ENCODE peak calls at places on chromosomes 11 and 22, in eight cellular contexts. Q is HepG2; W is ovary; M is CD8-positive, alpha-beta memory T cell; U is NT2/D1; K is thoracic aorta; N is right lobe of liver; X is cardiac muscle cell. Z is an unnamed sample. For H3K36me3 and H3K4me1, the result is how much of the 10 kb centered on the place peaks cover.

GRCh38 chr22:48050836-48051235 is 1288.4 kb downstream of the TBC1D22A start:
- DNase-seq in K (no peak), X (no peak), W (no peak), M (no peak), N (no peak), Q (no peak), U (no peak), Z (no peak)

GRCh38 chr11:85805387-85805786 is 5.6 kb downstream of the SYTL2 start:
- DNase-seq in K (no peak), U (no peak), N (no peak), W (no peak), Q (no peak), X (no peak), M (no peak), Z (no peak)

GRCh38 chr11:114183041-114183511 is 113.1 kb upstream of the NNMT start:
- DNase-seq in W (peak), N (no peak), K (no peak), U (no peak), Q (no peak), M (peak), X (no peak), Z (peak)

GRCh38 chr22:45980776-45981175 is 3.8 kb upstream of the WNT7B start:
- DNase-seq in N (no peak), M (no peak), U (no peak), X (no peak), Q (no peak), W (no peak), K (no peak), Z (no peak)

GRCh38 chr11:78532991-78533861 is 41.4 kb downstream of the NARS2 start:
- DNase-seq in U (no peak), X (no peak), M (no peak), K (no peak), Q (no peak), N (no peak), W (no peak), Z (no peak)

GRCh38 chr11:71266114-71266833 is 13.9 kb upstream of the SHANK2 start:
- DNase-seq in U (no peak), Q (no peak), N (peak), M (no peak), X (no peak), W (no peak), K (no peak), Z (no peak)

GRCh38 chr11:68649851-68650555 is 34.3 kb upstream of the GAL start:
- DNase-seq in M (no peak), N (no peak), U (no peak), Q (no peak), W (no peak), X (no peak), K (no peak), Z (no peak)

GRCh38 chr11:6799402-6799801 is at the start of gene OR6A2:
- DNase-seq in K (no peak), W (no peak), Q (no peak), X (no peak), U (no peak), N (no peak), M (no peak), Z (no peak)

GRCh38 chr11:73335204-73335923 is 27.3 kb downstream of the ARHGEF17 start:
- DNase-seq in U (peak), Q (peak), K (peak), X (peak), N (peak), W (peak), M (peak), Z (peak)

DNA sequence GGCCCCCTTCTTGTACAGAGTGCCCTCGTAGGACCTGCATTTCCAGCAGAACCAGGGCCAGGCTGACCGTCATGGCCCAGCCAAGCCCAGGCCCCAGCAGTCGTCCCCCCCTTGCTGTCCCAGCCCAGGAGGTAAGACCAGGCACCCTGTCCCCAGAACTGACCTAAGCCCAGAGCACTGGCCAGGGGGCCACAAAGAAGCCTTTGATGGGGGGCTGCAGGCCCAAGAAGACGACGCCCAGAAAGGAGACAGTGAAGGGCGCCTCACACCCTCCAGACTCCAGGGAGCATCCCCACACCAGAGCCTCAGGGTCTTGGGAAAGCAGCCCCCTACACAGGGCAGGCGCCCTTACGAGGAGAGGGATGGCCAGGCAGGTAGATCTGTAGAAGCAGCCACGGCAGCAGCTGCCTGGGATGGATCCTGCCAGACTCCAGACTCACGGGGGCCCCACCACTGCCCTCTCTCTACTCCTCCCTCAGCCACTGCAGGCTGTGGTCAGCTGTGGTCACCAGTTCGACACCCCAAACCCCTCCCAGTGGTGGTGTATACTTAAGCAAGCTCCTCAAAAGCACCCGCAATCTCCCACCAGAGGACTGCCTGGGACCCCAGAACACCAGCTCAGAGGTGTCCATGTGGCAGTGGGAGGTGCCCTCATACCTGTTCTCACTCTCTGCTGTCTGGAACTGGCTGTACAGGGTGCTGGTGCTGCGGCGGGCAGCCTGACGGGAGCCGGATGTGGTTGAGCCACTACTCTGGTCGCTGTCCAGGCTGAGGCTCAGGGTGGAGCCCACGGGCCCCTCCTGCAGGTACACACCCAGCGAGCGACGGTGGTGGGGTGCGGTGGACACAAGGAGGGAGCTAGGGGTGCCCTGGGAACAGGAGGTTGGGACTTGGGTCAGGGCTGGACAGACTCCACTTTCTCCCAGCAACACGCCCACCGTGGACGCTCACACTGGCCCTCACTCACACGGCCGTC is 27.0 kb downstream of the SBF1 start:
- DNase-seq in U (no peak), M (no peak), N (no peak), K (no peak), X (no peak), Q (no peak), W (no peak), Z (no peak)
- H3K36me3 ChIP-seq in U (half or more), M (under half), N (under half), K (under half), X (under half), Q (under half), W (under half), Z (under half)

DNA sequence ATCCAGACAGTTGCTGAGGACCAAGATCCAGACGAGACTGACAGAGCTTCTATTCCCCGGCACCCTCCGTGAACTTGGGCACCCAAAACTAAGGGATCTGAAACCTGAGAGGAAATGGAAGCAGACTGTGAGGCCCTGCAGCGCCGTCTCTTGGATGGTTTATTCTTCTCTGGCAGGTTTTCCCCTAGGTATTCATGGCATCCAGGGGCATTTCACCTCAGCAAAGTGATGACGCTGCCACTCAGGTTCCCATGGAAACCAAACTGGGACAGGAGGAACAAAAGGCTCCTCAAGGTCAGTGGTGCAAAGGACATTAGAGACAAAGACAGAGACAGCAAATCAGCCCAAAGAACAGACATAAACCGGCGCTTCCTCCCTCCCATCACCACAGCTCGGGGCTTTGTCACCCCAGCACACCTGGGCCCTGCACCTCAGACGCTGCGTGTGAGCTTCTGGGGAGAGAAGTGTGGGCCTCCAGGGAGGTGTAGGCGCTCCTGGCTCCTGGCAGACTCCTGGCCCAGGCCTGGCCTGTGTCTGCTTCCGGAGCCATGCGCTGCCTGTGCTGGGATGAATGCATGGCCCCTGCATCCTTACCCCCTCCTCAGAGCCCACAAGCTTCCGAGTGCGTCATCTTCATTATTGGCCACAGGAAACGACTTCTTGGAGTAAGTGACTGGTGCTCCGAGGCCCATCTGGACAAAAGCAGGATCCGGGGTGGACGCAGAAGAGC is 6.0 kb downstream of the TP53AIP1 start:
- DNase-seq in M (no peak), Q (peak), K (no peak), N (no peak), U (peak), X (no peak), W (no peak), Z (no peak)
- H3K4me1 ChIP-seq in M (under half), Q (under half), K (under half), N (under half), U (under half), X (under half), W (under half), Z (under half)

GRCh38 chr11:446886-447285 is 3.2 kb upstream of the PTDSS2 start:
- DNase-seq in M (no peak), K (no peak), W (no peak), U (no peak), N (no peak), Q (no peak), X (no peak), Z (no peak)
- H3K36me3 ChIP-seq in M (under half), K (under half), W (under half), U (under half), N (under half), Q (under half), X (under half), Z (under half)

GRCh38 chr11:9808943-9809342 is 145.1 kb downstream of the SWAP70 start:
- DNase-seq in X (peak), W (no peak), K (no peak), Q (peak), N (no peak), M (no peak), U (peak), Z (no peak)
- H3K4me1 ChIP-seq in X (under half), W (under half), K (under half), Q (under half), N (under half), M (under half), U (under half), Z (under half)

GRCh38 chr11:121500717-121501116 is 48.0 kb upstream of the SORL1-AS1 start:
- DNase-seq in W (no peak), M (no peak), U (no peak), K (no peak), Q (no peak), N (no peak), X (no peak), Z (no peak)
- H3K36me3 ChIP-seq in W (under half), M (under half), U (under half), K (under half), Q (half or more), N (half or more), X (under half), Z (under half)